ENCODE peak calls at places on chromosomes 16 and 17, in six cellular contexts. D is GM23248, A is GM23338, J is OCI-LY7, L is SK-N-SH, X is hepatocyte. Z is an unnamed sample.

GRCh38 chr17:72643575-72644216 is 448.8 kb downstream of the SLC39A11 start:
- DNase-seq in D (no peak), A (no peak), J (no peak), L (peak), X (no peak), Z (no peak)

GRCh38 chr17:13931111-13931526 is 138.2 kb upstream of the COX10 start:
- DNase-seq in D (peak), A (no peak), J (no peak), L (no peak), X (peak), Z (no peak)

GRCh38 chr17:28912281-28912937 is 9.5 kb upstream of the DHRS13 start:
- DNase-seq in D (peak), A (peak), J (no peak), L (no peak), X (no peak), Z (no peak)

GRCh38 chr16:85646976-85647375 is 33.9 kb downstream of the GSE1 start:
- DNase-seq in D (no peak), A (no peak), J (no peak), L (no peak), X (no peak), Z (no peak)

GRCh38 chr17:37840576-37840975 is 83.6 kb upstream of the TBC1D3K start:
- DNase-seq in D (no peak), A (no peak), J (no peak), L (no peak), X (no peak), Z (no peak)

GRCh38 chr17:55005520-55005919 is 37.0 kb downstream of the STXBP4 start:
- DNase-seq in D (peak), A (peak), J (peak), L (peak), X (peak), Z (peak)

GRCh38 chr17:71759422-71760060 is 361.3 kb upstream of the SOX9 start:
- DNase-seq in D (no peak), A (no peak), J (no peak), L (no peak), X (no peak), Z (no peak)

GRCh38 chr17:70808596-70808995 is 639.3 kb downstream of the KCNJ2 start:
- DNase-seq in D (no peak), A (peak), J (peak), L (peak), X (peak), Z (peak)

GRCh38 chr16:20866792-20867191 is 33.4 kb downstream of the DCUN1D3 start:
- DNase-seq in D (no peak), A (no peak), J (no peak), L (no peak), X (no peak), Z (no peak)
- TF ChIP-seq EZH2phosphoT487 in D (no peak), A (no peak), J (no peak), L (no peak), X (no peak), Z (no peak)

DNA sequence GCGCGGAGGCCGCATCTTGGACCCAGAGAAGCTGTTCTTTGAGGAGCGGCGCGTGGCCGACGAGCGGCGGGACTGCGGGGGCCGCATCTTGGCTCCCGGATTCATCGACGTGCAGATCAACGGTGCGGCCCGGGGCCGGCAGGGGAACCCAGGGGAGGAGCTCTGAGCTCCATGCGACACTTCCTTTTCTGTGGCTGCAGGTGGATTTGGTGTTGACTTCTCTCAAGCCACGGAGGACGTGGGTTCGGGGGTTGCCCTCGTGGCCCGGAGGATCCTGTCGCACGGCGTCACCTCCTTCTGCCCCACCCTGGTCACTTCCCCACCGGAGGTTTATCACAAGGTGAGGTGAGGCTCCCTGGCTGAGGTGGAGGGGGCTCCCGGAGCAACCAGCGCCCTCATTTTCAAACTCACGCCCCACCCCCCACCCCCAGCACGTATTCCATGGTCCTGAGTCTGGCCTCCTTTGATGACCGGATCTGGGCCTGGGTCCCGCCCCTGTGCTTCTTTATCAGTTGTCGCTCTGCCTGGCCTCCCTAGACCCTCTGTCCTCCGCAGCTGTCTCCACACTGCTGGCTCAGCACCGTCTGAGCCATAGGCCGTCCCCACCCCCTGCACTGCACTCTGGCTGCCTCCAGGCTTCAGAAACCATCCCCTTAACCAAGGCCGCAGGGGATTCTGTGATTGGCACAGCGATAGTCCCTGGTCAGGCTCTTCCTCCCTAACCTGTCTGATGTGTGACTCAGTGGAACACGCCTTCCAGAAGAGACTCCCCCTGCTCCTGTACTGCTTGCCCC is 810 bp downstream of the AMDHD2 start:
- DNase-seq in D (peak), A (peak), J (peak), L (peak), X (peak), Z (peak)
- TF ChIP-seq EZH2phosphoT487 in D (no peak), A (no peak), J (no peak), L (no peak), X (no peak), Z (no peak)

DNA sequence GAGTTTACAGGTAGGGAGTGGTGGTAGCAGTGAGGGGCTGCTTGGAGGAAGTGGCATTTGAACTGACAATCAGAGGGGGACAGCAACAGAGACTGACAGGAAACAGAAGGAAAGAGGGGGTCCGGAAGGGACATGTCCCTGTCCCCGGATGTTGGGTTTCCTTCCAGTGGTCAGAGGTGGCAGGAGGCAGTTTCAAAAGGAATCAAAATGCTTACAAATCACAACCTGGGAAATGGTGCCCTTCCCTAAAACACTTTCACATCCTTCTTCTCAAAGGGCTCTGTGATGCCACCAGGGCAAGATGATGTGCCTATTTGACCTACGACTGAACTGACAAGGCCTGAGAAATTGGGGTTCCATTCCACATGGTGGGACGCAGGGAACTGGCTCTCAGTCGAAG is 19.7 kb downstream of the ADGRG1 start:
- DNase-seq in D (no peak), A (no peak), J (no peak), L (no peak), X (no peak), Z (no peak)
- TF ChIP-seq EZH2phosphoT487 in D (no peak), A (no peak), J (no peak), L (no peak), X (no peak), Z (no peak)

GRCh38 chr17:81114694-81115093 is 50.6 kb upstream of the PVALEF start:
- DNase-seq in D (no peak), A (no peak), J (no peak), L (no peak), X (no peak), Z (no peak)
- TF ChIP-seq EZH2phosphoT487 in D (no peak), A (no peak), J (no peak), L (no peak), X (no peak), Z (no peak)

GRCh38 chr16:25108054-25108453 is 3.5 kb upstream of the LCMT1 start:
- DNase-seq in D (no peak), A (peak), J (peak), L (peak), X (no peak), Z (no peak)

GRCh38 chr16:25110392-25110947 is 1.1 kb upstream of the LCMT1 start:
- DNase-seq in D (peak), A (no peak), J (peak), L (no peak), X (no peak), Z (no peak)

GRCh38 chr16:25107466-25107792 is 4.1 kb upstream of the LCMT1 start:
- DNase-seq in D (no peak), A (no peak), J (no peak), L (peak), X (no peak), Z (no peak)

GRCh38 chr16:25109643-25110042 is 1.9 kb upstream of the LCMT1 start:
- DNase-seq in D (peak), A (no peak), J (no peak), L (no peak), X (peak), Z (no peak)

DNA sequence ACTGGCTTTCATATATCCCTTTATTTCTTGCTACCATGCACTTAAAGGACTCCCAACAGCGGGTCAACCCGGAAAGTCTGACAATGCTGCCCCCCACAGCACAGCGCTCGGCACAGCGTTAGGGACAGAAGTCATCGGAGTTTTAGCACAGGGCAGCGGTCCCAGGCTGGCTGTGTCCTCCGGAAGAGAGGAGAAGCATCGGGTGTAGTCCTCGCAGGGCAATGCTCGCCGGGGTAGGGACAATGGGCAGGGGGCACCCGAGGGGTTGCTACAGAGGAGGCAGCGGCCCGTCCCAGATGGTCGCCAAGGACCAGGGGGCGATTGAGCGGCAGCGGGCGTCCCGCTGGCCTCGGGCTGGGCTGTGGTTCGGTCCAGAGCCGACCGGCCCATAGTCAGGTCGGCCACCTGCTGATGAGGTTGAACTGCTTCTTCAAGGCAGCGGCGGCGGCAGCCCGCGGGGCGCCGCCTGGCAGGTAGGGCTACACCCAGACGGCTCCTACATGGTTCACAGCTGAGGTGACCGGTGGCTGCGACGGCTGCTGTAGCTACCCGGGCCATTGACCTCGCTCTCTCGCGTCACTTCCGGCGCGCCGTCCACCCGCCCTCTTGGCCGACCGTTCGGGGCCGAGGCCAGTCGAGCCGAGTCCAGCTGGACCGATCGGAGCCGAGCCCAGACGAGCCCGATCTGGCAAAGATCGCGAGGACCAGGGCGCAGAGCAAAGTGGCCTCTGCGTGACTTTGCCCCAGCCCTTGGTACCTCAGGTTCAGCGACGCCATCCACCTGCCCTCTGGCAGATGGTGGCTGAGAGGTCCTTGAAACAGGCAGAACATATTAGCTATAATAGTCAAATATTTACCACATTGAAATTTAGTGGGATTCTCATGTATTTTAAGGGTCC is 4.7 kb upstream of the LCMT1 start:
- DNase-seq in D (peak), A (peak), J (no peak), L (peak), X (peak), Z (peak)
- TF ChIP-seq EZH2phosphoT487 in D (no peak), A (no peak), J (no peak), L (no peak), X (no peak), Z (peak)

GRCh38 chr17:68182940-68183551 is 64.8 kb upstream of the AMZ2 start:
- DNase-seq in D (no peak), A (peak), J (peak), L (no peak), X (no peak), Z (no peak)
- TF ChIP-seq EZH2phosphoT487 in D (no peak), A (no peak), J (no peak), L (no peak), X (no peak), Z (no peak)

DNA sequence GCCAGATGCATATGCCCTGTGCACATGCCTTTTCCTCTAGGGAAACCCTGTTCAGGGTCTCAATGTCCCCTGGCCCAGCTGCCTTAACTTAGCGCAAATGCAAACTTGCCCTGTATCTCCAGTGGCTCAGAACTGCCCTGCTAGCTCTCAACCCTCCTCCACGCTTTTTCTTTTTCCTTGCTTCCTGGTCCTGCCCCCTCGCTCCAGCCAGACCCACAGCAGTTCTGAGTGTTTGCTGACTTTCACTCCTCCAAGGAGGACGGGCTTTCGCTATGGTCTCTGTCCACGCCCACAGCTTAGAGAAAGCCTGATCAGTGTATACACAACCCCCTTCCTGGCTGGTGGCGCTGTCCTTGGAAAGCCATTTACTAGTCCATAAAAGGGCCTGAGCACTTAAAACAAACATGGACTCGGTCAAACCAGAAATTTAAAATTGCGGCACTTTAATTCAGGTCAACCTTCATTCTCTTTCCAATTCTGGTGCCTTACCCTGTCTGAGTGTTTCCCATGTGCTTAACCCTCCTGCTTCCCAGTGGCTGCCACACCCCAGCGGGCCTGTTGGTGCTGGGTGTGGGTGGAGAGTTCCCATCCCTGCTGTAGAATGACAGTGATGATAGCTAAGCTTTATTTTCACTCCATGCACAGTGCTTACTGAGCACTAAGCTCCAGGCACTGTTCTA is 15.6 kb upstream of the TMEM98 start:
- DNase-seq in D (peak), A (peak), J (no peak), L (no peak), X (peak), Z (peak)
- TF ChIP-seq EZH2phosphoT487 in D (no peak), A (no peak), J (no peak), L (no peak), X (peak), Z (no peak)

GRCh38 chr16:8168016-8168415 is 422.3 kb downstream of the TMEM114 start:
- DNase-seq in D (no peak), A (no peak), J (no peak), L (no peak), X (no peak), Z (no peak)

GRCh38 chr16:8167436-8167835 is 422.9 kb downstream of the TMEM114 start:
- DNase-seq in D (no peak), A (no peak), J (no peak), L (no peak), X (no peak), Z (no peak)

GRCh38 chr16:8178271-8178670 is 412.0 kb downstream of the TMEM114 start:
- DNase-seq in D (no peak), A (no peak), J (no peak), L (no peak), X (no peak), Z (no peak)

GRCh38 chr16:8173111-8173644 is 417.1 kb downstream of the TMEM114 start:
- DNase-seq in D (peak), A (peak), J (peak), L (peak), X (peak), Z (peak)
- TF ChIP-seq EZH2phosphoT487 in D (no peak), A (no peak), J (no peak), L (no peak), X (no peak), Z (no peak)